ENCODE peak calls at places on chromosomes 3 and 15, in four cellular contexts. K is NCI-H1417, W is fibroblast of pulmonary artery, R is fibroblast of mammary gland. X is an unnamed sample.

GRCh38 chr3:13896473-13897154 is 16.7 kb upstream of the WNT7A start:
- DNase-seq in K (peak), W (peak), R (peak), X (no peak)

GRCh38 chr3:123286308-123287023 is 84.7 kb downstream of the SEC22A start:
- DNase-seq in K (no peak), W (peak), R (peak), X (no peak)

GRCh38 chr3:136535906-136536305 is 216.3 kb downstream of the STAG1 start:
- DNase-seq in K (no peak), W (peak), R (peak), X (no peak)

GRCh38 chr3:44000586-44000985 is 241.1 kb upstream of the TOPAZ1 start:
- DNase-seq in K (no peak), W (no peak), R (peak), X (no peak)

GRCh38 chr15:31228980-31229826 is 97.4 kb upstream of the KLF13 start:
- DNase-seq in K (peak), W (no peak), R (no peak), X (no peak)

GRCh38 chr15:38941399-38941953 is 376.9 kb upstream of the RASGRP1 start:
- DNase-seq in K (no peak), W (no peak), R (peak), X (peak)

GRCh38 chr3:186589856-186590579 is 19.5 kb downstream of the DNAJB11 start:
- DNase-seq in K (no peak), W (peak), R (peak), X (no peak)

GRCh38 chr3:26438981-26439884 is 183.3 kb upstream of the LRRC3B start:
- DNase-seq in K (no peak), W (no peak), R (no peak), X (no peak)

GRCh38 chr3:94118390-94118789 is 55.5 kb downstream of the NSUN3 start:
- DNase-seq in K (no peak), W (no peak), R (no peak), X (no peak)

GRCh38 chr3:128052831-128053419 is 688 bp downstream of the SEC61A1 start:
- DNase-seq in K (no peak), W (no peak), R (peak), X (no peak)

GRCh38 chr3:36166477-36166876 is 213.8 kb upstream of the STAC start:
- DNase-seq in K (no peak), W (peak), R (peak), X (no peak)

GRCh38 chr3:126959921-126960603 is 22.9 kb upstream of the PLXNA1 start:
- DNase-seq in K (no peak), W (peak), R (peak), X (no peak)

GRCh38 chr3:186985713-186986364 is 55.5 kb downstream of the ST6GAL1 start:
- DNase-seq in K (peak), W (peak), R (no peak), X (no peak)

GRCh38 chr3:41237907-41238306 is 38.6 kb downstream of the CTNNB1 start:
- DNase-seq in K (no peak), W (no peak), R (no peak), X (no peak)

GRCh38 chr3:174330303-174330702 is 528.8 kb upstream of the NAALADL2 start:
- DNase-seq in K (no peak), W (peak), R (peak), X (no peak)

GRCh38 chr15:52464478-52464877 is 64.2 kb downstream of the MYO5A start:
- DNase-seq in K (no peak), W (no peak), R (peak), X (no peak)

GRCh38 chr3:115239717-115240116 is 92.6 kb upstream of the ZBTB20 start:
- DNase-seq in K (peak), W (peak), R (peak), X (peak)

GRCh38 chr3:141039573-141039972 is 11.6 kb upstream of the SPSB4 start:
- DNase-seq in K (no peak), W (no peak), R (no peak), X (no peak)

GRCh38 chr3:43792904-43793303 is 102.2 kb downstream of the ABHD5 start:
- DNase-seq in K (no peak), W (no peak), R (no peak), X (no peak)

GRCh38 chr3:151964768-151965167 is 91.3 kb downstream of the SUCNR1 start:
- DNase-seq in K (no peak), W (no peak), R (peak), X (no peak)